ENCODE peak calls at places on chromosomes 1 and 21, in four cellular contexts. V is mesendoderm, O is fibroblast of lung, B is mesenchymal stem cell. M is an unnamed sample.

GRCh38 chr1:248873993-248874671 is 15.2 kb upstream of the ZNF692 start:
- DNase-seq in B (no peak), O (peak), V (peak), M (peak)

GRCh38 chr1:2340918-2341254 is 50.5 kb downstream of the MORN1 start:
- DNase-seq in V (no peak), O (no peak), B (no peak), M (no peak)

GRCh38 chr21:34989337-34990151 is 59.6 kb downstream of the RUNX1 start:
- DNase-seq in V (no peak), O (peak), B (peak), M (no peak)

GRCh38 chr1:160539896-160540858 is 17.1 kb upstream of the SLAMF6 start:
- DNase-seq in V (peak), B (peak), O (no peak), M (peak)

GRCh38 chr1:160801836-160802580 is 6.0 kb downstream of the LY9 start:
- DNase-seq in B (no peak), V (no peak), O (no peak), M (no peak)

GRCh38 chr1:161089938-161090337 is 580 bp upstream of the NECTIN4 start:
- DNase-seq in B (no peak), O (no peak), V (no peak), M (no peak)

GRCh38 chr21:45618287-45618686 is 25.2 kb upstream of the PCBP3 start:
- DNase-seq in B (peak), V (no peak), O (peak), M (peak)

GRCh38 chr1:24928631-24929090 is 1.4 kb downstream of the RUNX3 start:
- DNase-seq in V (peak), B (peak), O (no peak), M (no peak)

GRCh38 chr1:54972436-54972835 is 8.0 kb upstream of the TMEM61 start:
- DNase-seq in V (no peak), B (no peak), O (no peak), M (no peak)

GRCh38 chr1:156096640-156097391 is 14.6 kb upstream of the MEX3A start:
- DNase-seq in B (peak), O (peak), V (peak), M (peak)

GRCh38 chr1:225426395-225427248 is 1.2 kb downstream of the LBR start:
- DNase-seq in B (peak), O (peak), V (peak), M (peak)

GRCh38 chr1:202656057-202656456 is 54.2 kb downstream of the SYT2 start:
- DNase-seq in O (no peak), B (peak), V (peak), M (peak)

GRCh38 chr1:203581841-203582240 is 44.8 kb upstream of the ATP2B4 start:
- DNase-seq in V (no peak), O (peak), B (no peak), M (no peak)

GRCh38 chr1:241310451-241310850 is 46.6 kb downstream of the RGS7 start:
- DNase-seq in V (no peak), O (no peak), B (no peak), M (no peak)

GRCh38 chr1:27350673-27351540 is 9.1 kb downstream of the SYTL1 start:
- DNase-seq in O (peak), V (peak), B (peak), M (peak)

GRCh38 chr1:35111106-35111505 is 31.9 kb downstream of the ZMYM1 start:
- DNase-seq in B (peak), V (no peak), O (peak), M (no peak)

GRCh38 chr1:226443033-226443432 is 35.1 kb upstream of the PARP1 start:
- DNase-seq in V (no peak), B (no peak), O (no peak), M (no peak)

GRCh38 chr1:220788900-220789299 is 2.2 kb downstream of the MTARC1 start:
- DNase-seq in B (no peak), O (no peak), V (no peak), M (no peak)

GRCh38 chr1:1664941-1665814 is 6.4 kb upstream of the CDK11B start:
- DNase-seq in B (no peak), V (no peak), O (no peak), M (no peak)

GRCh38 chr1:168958562-168959289 is 147.8 kb upstream of the ATP1B1 start:
- DNase-seq in V (no peak), B (peak), O (peak), M (no peak)

GRCh38 chr1:167452483-167452882 is 65.8 kb downstream of the CD247 start:
- DNase-seq in V (no peak), B (no peak), O (no peak), M (no peak)

GRCh38 chr1:156153362-156153761 is at the start of gene SEMA4A:
- DNase-seq in O (no peak), V (no peak), B (peak), M (no peak)

GRCh38 chr21:26124421-26124833 is 46.1 kb downstream of the APP start:
- DNase-seq in B (peak), O (peak), V (peak), M (peak)

GRCh38 chr21:21801921-21802320 is 803.7 kb downstream of the NCAM2 start:
- DNase-seq in B (no peak), V (peak), O (no peak), M (no peak)

GRCh38 chr1:207925210-207925609 is 14.3 kb upstream of the CD34 start:
- DNase-seq in V (peak), B (peak), O (peak), M (peak)

GRCh38 chr1:10965621-10966226 is 46.7 kb upstream of the TARDBP start:
- DNase-seq in V (no peak), O (no peak), B (no peak), M (no peak)

GRCh38 chr1:180188103-180188506 is 33.4 kb downstream of the QSOX1 start:
- DNase-seq in O (peak), B (peak), V (peak), M (peak)

GRCh38 chr1:56466541-56466940 is 112.8 kb downstream of the PLPP3 start:
- DNase-seq in V (no peak), B (no peak), O (no peak), M (no peak)

GRCh38 chr1:31110846-31111245 is 45.3 kb upstream of the PUM1 start:
- DNase-seq in B (no peak), V (no peak), O (no peak), M (no peak)

GRCh38 chr1:24742090-24742938 is 2.9 kb upstream of the CLIC4 start:
- DNase-seq in V (peak), B (peak), O (peak), M (peak)

GRCh38 chr1:54464477-54465146 is 58.4 kb upstream of the SSBP3 start:
- DNase-seq in O (peak), V (peak), B (no peak), M (no peak)

GRCh38 chr1:171052977-171053376 is 37.7 kb upstream of the FMO3 start:
- DNase-seq in O (no peak), V (no peak), B (no peak), M (no peak)

GRCh38 chr1:28112388-28113311 is 24.2 kb upstream of the EYA3 start:
- DNase-seq in B (peak), O (peak), V (peak), M (peak)

GRCh38 chr1:226891846-226892533 is 21.6 kb downstream of the PSEN2 start:
- DNase-seq in V (no peak), O (peak), B (peak), M (no peak)

GRCh38 chr1:25618433-25618808 is 1.8 kb downstream of the MAN1C1 start:
- DNase-seq in V (no peak), B (no peak), O (no peak), M (no peak)

GRCh38 chr1:208785629-208786028 is 541.4 kb upstream of the PLXNA2 start:
- DNase-seq in B (no peak), O (no peak), V (no peak), M (no peak)

GRCh38 chr1:58773406-58773840 is 10.4 kb downstream of the JUN start:
- DNase-seq in O (peak), B (peak), V (no peak), M (peak)

GRCh38 chr21:45270306-45270821 is 17.3 kb downstream of the POFUT2 start:
- DNase-seq in V (peak), O (no peak), B (no peak), M (no peak)

GRCh38 chr1:46489638-46490602 is at the start of gene DMBX1:
- DNase-seq in O (no peak), V (peak), B (peak), M (peak)

GRCh38 chr1:206803221-206803730 is 31.0 kb upstream of the IL10 start:
- DNase-seq in V (peak), O (no peak), B (no peak), M (no peak)

GRCh38 chr1:205661429-205662134 is 18.7 kb downstream of the SLC45A3 start:
- DNase-seq in B (no peak), V (peak), O (no peak), M (no peak)
- H3K27ac ChIP-seq in B (no peak), V (peak), O (no peak), M (no peak)

GRCh38 chr1:201169971-201170532 is 15.8 kb upstream of the TMEM9 start:
- DNase-seq in O (no peak), V (no peak), B (peak), M (no peak)

GRCh38 chr1:201171063-201172036 is 17.1 kb upstream of the TMEM9 start:
- DNase-seq in O (peak), B (peak), V (peak), M (peak)

GRCh38 chr1:201172336-201172735 is 18.1 kb upstream of the TMEM9 start:
- DNase-seq in O (no peak), V (peak), B (no peak), M (no peak)

GRCh38 chr1:201169203-201169602 is 14.9 kb upstream of the TMEM9 start:
- DNase-seq in V (no peak), O (no peak), B (no peak), M (no peak)

DNA sequence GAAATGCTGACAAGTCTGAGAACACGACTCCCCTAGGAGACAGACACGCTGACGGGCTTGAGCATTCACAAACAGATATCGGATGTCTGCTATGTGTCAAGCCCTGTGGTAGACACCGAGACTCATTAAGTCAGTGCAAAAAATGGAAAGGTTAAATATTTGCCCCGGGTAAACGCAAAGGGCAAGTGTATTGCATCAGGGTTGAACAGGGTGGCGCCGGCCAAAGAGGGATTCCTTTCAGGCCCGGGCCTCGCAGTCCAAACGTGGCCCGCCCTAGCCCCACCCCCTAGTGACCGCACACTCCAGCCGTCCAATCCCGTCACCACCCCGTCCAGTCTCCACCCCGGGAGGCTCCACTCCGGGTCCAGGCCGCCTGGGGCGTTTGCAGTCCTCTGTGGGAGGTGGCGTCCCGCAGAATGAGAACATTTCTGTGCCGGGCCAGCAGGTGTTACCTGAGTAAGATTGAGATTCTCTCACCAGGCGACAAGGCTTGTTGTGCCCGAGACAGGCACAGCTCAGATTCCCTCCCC is 16.3 kb upstream of the TMEM9 start:
- DNase-seq in B (peak), V (peak), O (peak), M (peak)
- H3K27ac ChIP-seq in B (peak), V (peak), O (peak), M (peak)

GRCh38 chr21:42707207-42707830 is 53.9 kb downstream of the PDE9A start:
- DNase-seq in B (no peak), O (no peak), V (no peak), M (no peak)
- H3K27ac ChIP-seq in B (no peak), O (no peak), V (no peak), M (no peak)

GRCh38 chr1:185074307-185074706 is 28.9 kb downstream of the RNF2 start:
- DNase-seq in B (peak), O (peak), V (peak), M (no peak)
- H3K27ac ChIP-seq in B (no peak), O (no peak), V (no peak), M (no peak)

DNA sequence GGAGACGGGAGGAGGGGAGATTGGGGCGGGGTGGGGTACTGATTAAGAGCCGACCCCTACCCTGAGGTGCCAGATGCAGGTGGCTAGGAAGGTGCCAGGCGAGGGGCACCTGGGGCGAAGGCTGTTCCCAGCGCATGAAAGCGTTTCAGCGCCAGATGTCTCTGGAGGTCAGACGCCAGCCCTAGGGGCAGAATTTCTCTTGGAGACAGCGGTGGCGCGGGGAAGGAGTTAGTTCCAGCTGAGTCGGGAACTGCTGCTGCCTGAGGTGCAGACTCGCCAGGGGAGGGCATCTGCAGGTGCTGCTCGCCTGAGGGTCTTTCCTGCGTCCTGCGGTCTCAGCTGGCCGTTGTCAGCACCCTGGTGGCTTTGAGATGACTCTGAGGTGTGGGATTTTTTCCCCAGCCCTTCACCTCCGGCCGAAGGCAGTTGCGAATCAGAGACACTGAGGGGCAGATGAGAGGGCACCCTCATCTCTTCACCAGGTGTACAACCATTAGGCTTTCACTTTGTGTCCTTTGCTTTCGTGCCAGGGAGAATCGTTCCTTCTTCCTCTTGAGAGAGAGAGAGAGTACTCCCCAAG is 539 bp downstream of the CGN start:
- DNase-seq in B (peak), V (peak), O (no peak), M (peak)
- H3K27ac ChIP-seq in B (no peak), V (peak), O (no peak), M (peak)